ENCODE peak calls at places on chromosomes 16 and 17, in six cellular contexts. One of them, this sample, is unnamed.

GRCh38 chr17:76004750-76005262 is 4.2 kb downstream of the CDK3 start:
- DNase-seq in HepG2: no peak
- DNase-seq in GM12891: no peak
- DNase-seq in H1: no peak
- DNase-seq in K562: no peak
- DNase-seq in GM12878: no peak
- DNase-seq in this sample: no peak

GRCh38 chr17:64133546-64134215 is 3.7 kb upstream of the ERN1 start:
- DNase-seq in GM12891: no peak
- DNase-seq in GM12878: no peak
- DNase-seq in HepG2: peak; percentile 81
- DNase-seq in K562: peak; percentile 30
- DNase-seq in H1: no peak
- DNase-seq in this sample: no peak

GRCh38 chr17:33284022-33284421 is 9.1 kb downstream of the ASIC2 start:
- DNase-seq in HepG2: peak; percentile 37
- DNase-seq in K562: no peak
- DNase-seq in H1: no peak
- DNase-seq in GM12891: no peak
- DNase-seq in GM12878: no peak
- DNase-seq in this sample: no peak

GRCh38 chr16:102060-102855 is 24.2 kb downstream of the MPG start:
- DNase-seq in H1: no peak
- DNase-seq in GM12891: no peak
- DNase-seq in K562: no peak
- DNase-seq in GM12878: no peak
- DNase-seq in HepG2: no peak
- DNase-seq in this sample: no peak

GRCh38 chr17:78669256-78669974 is 92.2 kb upstream of the DNAH17 start:
- DNase-seq in HepG2: no peak
- DNase-seq in GM12891: no peak
- DNase-seq in GM12878: no peak
- DNase-seq in H1: no peak
- DNase-seq in K562: no peak
- DNase-seq in this sample: no peak

GRCh38 chr16:68750243-68750642 is 13.2 kb downstream of the CDH1 start:
- DNase-seq in GM12878: no peak
- DNase-seq in H1: no peak
- DNase-seq in HepG2: no peak
- DNase-seq in GM12891: no peak
- DNase-seq in K562: no peak
- DNase-seq in this sample: no peak

GRCh38 chr17:81991684-81992513 is 14.5 kb downstream of the ASPSCR1 start:
- DNase-seq in K562: no peak
- DNase-seq in HepG2: peak; percentile 98
- DNase-seq in GM12878: no peak
- DNase-seq in GM12891: no peak
- DNase-seq in H1: no peak
- DNase-seq in this sample: no peak

GRCh38 chr16:80594756-80595155 is 54.0 kb downstream of the DYNLRB2 start:
- DNase-seq in K562: no peak
- DNase-seq in GM12878: no peak
- DNase-seq in H1: no peak
- DNase-seq in GM12891: no peak
- DNase-seq in HepG2: no peak
- DNase-seq in this sample: no peak

GRCh38 chr16:87177627-87178026 is 139.6 kb downstream of the C16orf95 start:
- DNase-seq in H1: no peak
- DNase-seq in HepG2: no peak
- DNase-seq in GM12878: no peak
- DNase-seq in K562: no peak
- DNase-seq in GM12891: no peak
- DNase-seq in this sample: no peak
- TF ChIP-seq POLR2AphosphoS5 in H1: no peak
- TF ChIP-seq POLR2AphosphoS5 in HepG2: no peak
- TF ChIP-seq POLR2AphosphoS5 in GM12878: no peak
- TF ChIP-seq POLR2AphosphoS5 in K562: no peak
- TF ChIP-seq POLR2AphosphoS5 in GM12891: no peak
- TF ChIP-seq POLR2AphosphoS5 in this sample: no peak

GRCh38 chr17:2054740-2055493 is at the start of gene HIC1:
- DNase-seq in K562: peak; percentile 51
- DNase-seq in GM12891: peak; percentile 82
- DNase-seq in HepG2: peak; percentile 24
- DNase-seq in H1: peak; percentile 90
- DNase-seq in GM12878: no peak
- DNase-seq in this sample: peak; percentile 80
- TF ChIP-seq POLR2A in K562: no peak
- TF ChIP-seq POLR2A in GM12891: peak; percentile 74
- TF ChIP-seq POLR2A in HepG2: no peak
- TF ChIP-seq POLR2A in H1: no peak
- TF ChIP-seq POLR2A in GM12878: peak; percentile 94
- TF ChIP-seq POLR2A in this sample: peak; percentile 89

GRCh38 chr17:2232244-2232638 is 71.3 kb downstream of the SMG6 start:
- DNase-seq in K562: no peak
- DNase-seq in HepG2: no peak
- DNase-seq in H1: no peak
- DNase-seq in GM12891: no peak
- DNase-seq in GM12878: no peak
- DNase-seq in this sample: no peak
- TF ChIP-seq TAF1 in K562: no peak
- TF ChIP-seq TAF1 in HepG2: no peak
- TF ChIP-seq TAF1 in H1: no peak
- TF ChIP-seq TAF1 in GM12891: no peak
- TF ChIP-seq TAF1 in GM12878: no peak
- TF ChIP-seq TAF1 in this sample: no peak

GRCh38 chr17:38893612-38894011 is 23.8 kb downstream of the LASP1 start:
- DNase-seq in HepG2: no peak
- DNase-seq in K562: no peak
- DNase-seq in GM12878: no peak
- DNase-seq in GM12891: no peak
- DNase-seq in H1: no peak
- DNase-seq in this sample: no peak
- TF ChIP-seq POLR2AphosphoS5 in HepG2: no peak
- TF ChIP-seq POLR2AphosphoS5 in K562: no peak
- TF ChIP-seq POLR2AphosphoS5 in GM12878: no peak
- TF ChIP-seq POLR2AphosphoS5 in GM12891: no peak
- TF ChIP-seq POLR2AphosphoS5 in H1: no peak
- TF ChIP-seq POLR2AphosphoS5 in this sample: no peak

GRCh38 chr16:15888072-15888976 is at the start of gene CEP20:
- DNase-seq in HepG2: peak; percentile 100
- DNase-seq in H1: peak; percentile 98
- DNase-seq in GM12878: peak; percentile 95
- DNase-seq in GM12891: peak; percentile 96
- DNase-seq in K562: peak; percentile 100
- DNase-seq in this sample: peak; percentile 99
- TF ChIP-seq POLR2A in HepG2: peak; percentile 98
- TF ChIP-seq POLR2A in H1: peak; percentile 87
- TF ChIP-seq POLR2A in GM12878: peak; percentile 92
- TF ChIP-seq POLR2A in GM12891: peak; percentile 88
- TF ChIP-seq POLR2A in K562: peak; percentile 94
- TF ChIP-seq POLR2A in this sample: peak; percentile 85

DNA sequence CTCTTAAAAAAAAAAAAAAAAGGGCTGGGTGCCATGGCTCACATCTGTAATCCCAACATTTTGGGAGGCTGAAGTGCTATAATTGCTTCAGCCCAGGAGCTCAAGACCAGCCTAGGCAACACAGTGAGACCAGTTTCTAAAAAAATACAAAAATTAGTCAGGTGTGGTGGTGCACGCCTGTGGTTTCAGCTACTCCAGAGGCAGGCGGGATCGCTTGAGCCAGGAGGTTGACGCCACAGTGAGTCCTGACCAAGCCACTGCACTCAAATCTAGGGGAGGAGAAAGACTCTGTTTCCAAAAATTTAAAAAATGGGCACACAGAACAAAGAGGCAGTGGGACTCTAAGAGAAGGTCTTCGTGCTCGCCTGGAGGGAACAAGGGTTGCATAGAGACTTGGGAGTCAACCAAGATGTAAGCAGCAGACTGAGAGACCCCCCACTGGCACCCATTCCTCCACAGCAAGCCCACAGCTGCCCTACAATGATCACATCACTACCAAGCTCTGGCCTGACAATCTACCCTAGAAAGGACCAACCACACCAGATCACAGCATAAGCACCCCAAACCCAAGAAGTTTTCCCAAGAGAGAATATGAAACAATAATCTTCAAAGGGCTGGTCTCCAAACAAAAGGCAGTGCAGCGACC is 121.6 kb downstream of the ANKRD11 start:
- DNase-seq in HepG2: no peak
- DNase-seq in K562: no peak
- DNase-seq in GM12891: no peak
- DNase-seq in GM12878: no peak
- DNase-seq in H1: no peak
- DNase-seq in this sample: no peak
- TF ChIP-seq TAF1 in HepG2: no peak
- TF ChIP-seq TAF1 in K562: no peak
- TF ChIP-seq TAF1 in GM12891: no peak
- TF ChIP-seq TAF1 in GM12878: no peak
- TF ChIP-seq TAF1 in H1: no peak
- TF ChIP-seq TAF1 in this sample: no peak

GRCh38 chr17:41915566-41915965 is 3.2 kb downstream of the ACLY start:
- DNase-seq in K562: no peak
- DNase-seq in H1: no peak
- DNase-seq in GM12878: no peak
- DNase-seq in HepG2: no peak
- DNase-seq in GM12891: no peak
- DNase-seq in this sample: no peak

GRCh38 chr17:41918392-41919164 is at the start of gene ACLY:
- DNase-seq in H1: peak; percentile 98
- DNase-seq in GM12891: peak; percentile 99
- DNase-seq in K562: peak; percentile 99
- DNase-seq in GM12878: no peak
- DNase-seq in HepG2: peak; percentile 97
- DNase-seq in this sample: peak; percentile 100

GRCh38 chr17:41917957-41918391 is 777 bp downstream of the ACLY start:
- DNase-seq in GM12891: no peak
- DNase-seq in K562: peak; percentile 64
- DNase-seq in HepG2: no peak
- DNase-seq in GM12878: no peak
- DNase-seq in H1: peak; percentile 51
- DNase-seq in this sample: no peak

GRCh38 chr17:41919165-41919817 is 540 bp upstream of the ACLY start:
- DNase-seq in GM12891: no peak
- DNase-seq in HepG2: peak; percentile 65
- DNase-seq in K562: peak; percentile 73
- DNase-seq in H1: peak; percentile 82
- DNase-seq in GM12878: peak; percentile 75
- DNase-seq in this sample: no peak

GRCh38 chr17:41917192-41917591 is 1.6 kb downstream of the ACLY start:
- DNase-seq in HepG2: peak; percentile 37
- DNase-seq in H1: no peak
- DNase-seq in K562: no peak
- DNase-seq in GM12891: no peak
- DNase-seq in GM12878: no peak
- DNase-seq in this sample: no peak
- TF ChIP-seq POLR2AphosphoS5 in HepG2: no peak
- TF ChIP-seq POLR2AphosphoS5 in H1: no peak
- TF ChIP-seq POLR2AphosphoS5 in K562: no peak
- TF ChIP-seq POLR2AphosphoS5 in GM12891: no peak
- TF ChIP-seq POLR2AphosphoS5 in GM12878: no peak
- TF ChIP-seq POLR2AphosphoS5 in this sample: no peak

GRCh38 chr16:74951206-74951605 is 33.7 kb downstream of the WDR59 start:
- DNase-seq in HepG2: no peak
- DNase-seq in GM12891: no peak
- DNase-seq in H1: no peak
- DNase-seq in GM12878: no peak
- DNase-seq in K562: no peak
- DNase-seq in this sample: no peak

GRCh38 chr16:74949309-74949708 is 35.6 kb downstream of the WDR59 start:
- DNase-seq in GM12878: no peak
- DNase-seq in HepG2: no peak
- DNase-seq in K562: no peak
- DNase-seq in GM12891: no peak
- DNase-seq in H1: no peak
- DNase-seq in this sample: no peak

GRCh38 chr16:74951676-74952075 is 33.2 kb downstream of the WDR59 start:
- DNase-seq in GM12878: no peak
- DNase-seq in K562: no peak
- DNase-seq in H1: no peak
- DNase-seq in GM12891: no peak
- DNase-seq in HepG2: no peak
- DNase-seq in this sample: no peak

GRCh38 chr16:74954763-74955162 is 30.2 kb downstream of the WDR59 start:
- DNase-seq in HepG2: no peak
- DNase-seq in H1: no peak
- DNase-seq in GM12878: no peak
- DNase-seq in GM12891: no peak
- DNase-seq in K562: no peak
- DNase-seq in this sample: no peak

GRCh38 chr16:74950511-74950910 is 34.4 kb downstream of the WDR59 start:
- DNase-seq in GM12878: no peak
- DNase-seq in K562: no peak
- DNase-seq in H1: no peak
- DNase-seq in GM12891: no peak
- DNase-seq in HepG2: no peak
- DNase-seq in this sample: no peak
- TF ChIP-seq POLR2A in GM12878: no peak
- TF ChIP-seq POLR2A in K562: no peak
- TF ChIP-seq POLR2A in H1: no peak
- TF ChIP-seq POLR2A in GM12891: no peak
- TF ChIP-seq POLR2A in HepG2: no peak
- TF ChIP-seq POLR2A in this sample: no peak